ENCODE peak calls at places on chromosome 21, in eight cellular contexts. S is K562, V is Panc1, K is HCT116, W is GM23338, F is upper lobe of left lung, Q is HepG2, G is GM12878. D is an unnamed sample.

GRCh38 chr21:36288651-36289243 is 31.2 kb upstream of the MORC3 start:
- ATAC-seq in S (no peak), V (no peak), K (no peak), W (no peak), F (no peak), Q (no peak), G (peak), D (no peak)

GRCh38 chr21:35226960-35227741 is 178.0 kb upstream of the RUNX1 start:
- ATAC-seq in S (no peak), V (no peak), K (no peak), W (peak), F (no peak), Q (no peak), G (peak), D (no peak)

GRCh38 chr21:22796147-22796546 is 1797.9 kb downstream of the NCAM2 start:
- ATAC-seq in S (no peak), V (no peak), K (no peak), W (no peak), F (no peak), Q (peak), G (no peak), D (no peak)

GRCh38 chr21:45892156-45892919 is 89.2 kb upstream of the COL6A1 start:
- ATAC-seq in S (peak), V (no peak), K (no peak), W (no peak), F (peak), Q (no peak), G (no peak), D (no peak)

GRCh38 chr21:36437745-36438128 is 42.2 kb downstream of the CLDN14 start:
- ATAC-seq in S (peak), V (no peak), K (no peak), W (no peak), F (peak), Q (no peak), G (peak), D (peak)

GRCh38 chr21:31894441-31894840 is 21.6 kb downstream of the HUNK start:
- ATAC-seq in S (no peak), V (no peak), K (peak), W (peak), F (no peak), Q (peak), G (no peak), D (no peak)

GRCh38 chr21:26756491-26757159 is 88.6 kb downstream of the ADAMTS1 start:
- ATAC-seq in S (no peak), V (no peak), K (no peak), W (no peak), F (peak), Q (no peak), G (no peak), D (no peak)

GRCh38 chr21:23249760-23250159 is 2251.6 kb downstream of the NCAM2 start:
- ATAC-seq in S (no peak), V (no peak), K (no peak), W (no peak), F (no peak), Q (no peak), G (no peak), D (no peak)

GRCh38 chr21:35020446-35020845 is 28.7 kb downstream of the RUNX1 start:
- ATAC-seq in S (no peak), V (no peak), K (no peak), W (no peak), F (no peak), Q (no peak), G (no peak), D (no peak)

GRCh38 chr21:28747464-28747863 is 245.2 kb downstream of the LTN1 start:
- ATAC-seq in S (no peak), V (no peak), K (no peak), W (no peak), F (no peak), Q (no peak), G (no peak), D (no peak)

GRCh38 chr21:36454079-36454478 is 25.8 kb downstream of the CLDN14 start:
- ATAC-seq in S (no peak), V (no peak), K (no peak), W (peak), F (no peak), Q (peak), G (no peak), D (no peak)

GRCh38 chr21:31410763-31411278 is 66.8 kb upstream of the TIAM1 start:
- ATAC-seq in S (no peak), V (no peak), K (no peak), W (no peak), F (no peak), Q (no peak), G (peak), D (no peak)

GRCh38 chr21:45942755-45943629 is 38.6 kb upstream of the COL6A1 start:
- ATAC-seq in S (no peak), V (no peak), K (peak), W (no peak), F (no peak), Q (no peak), G (no peak), D (no peak)

GRCh38 chr21:32347887-32348450 is 44.8 kb downstream of the URB1 start:
- ATAC-seq in S (no peak), V (no peak), K (no peak), W (no peak), F (no peak), Q (no peak), G (no peak), D (no peak)

GRCh38 chr21:32812035-32812434 is 40.5 kb upstream of the PAXBP1 start:
- ATAC-seq in S (no peak), V (no peak), K (no peak), W (no peak), F (peak), Q (no peak), G (no peak), D (peak)

GRCh38 chr21:22584308-22584707 is 1586.1 kb downstream of the NCAM2 start:
- ATAC-seq in S (no peak), V (no peak), K (no peak), W (no peak), F (no peak), Q (no peak), G (no peak), D (no peak)

GRCh38 chr21:29506214-29506613 is 207.5 kb downstream of the BACH1 start:
- ATAC-seq in S (no peak), V (no peak), K (no peak), W (no peak), F (no peak), Q (no peak), G (no peak), D (no peak)

GRCh38 chr21:32572574-32573420 is 12.5 kb downstream of the TCP10L start:
- ATAC-seq in S (peak), V (no peak), K (no peak), W (no peak), F (no peak), Q (peak), G (no peak), D (no peak)

GRCh38 chr21:26736449-26736848 is 108.8 kb downstream of the ADAMTS1 start:
- ATAC-seq in S (no peak), V (no peak), K (no peak), W (no peak), F (peak), Q (no peak), G (no peak), D (no peak)

GRCh38 chr21:26845066-26845749 is at the start of gene ADAMTS1:
- ATAC-seq in S (peak), V (peak), K (no peak), W (peak), F (peak), Q (peak), G (no peak), D (peak)

DNA sequence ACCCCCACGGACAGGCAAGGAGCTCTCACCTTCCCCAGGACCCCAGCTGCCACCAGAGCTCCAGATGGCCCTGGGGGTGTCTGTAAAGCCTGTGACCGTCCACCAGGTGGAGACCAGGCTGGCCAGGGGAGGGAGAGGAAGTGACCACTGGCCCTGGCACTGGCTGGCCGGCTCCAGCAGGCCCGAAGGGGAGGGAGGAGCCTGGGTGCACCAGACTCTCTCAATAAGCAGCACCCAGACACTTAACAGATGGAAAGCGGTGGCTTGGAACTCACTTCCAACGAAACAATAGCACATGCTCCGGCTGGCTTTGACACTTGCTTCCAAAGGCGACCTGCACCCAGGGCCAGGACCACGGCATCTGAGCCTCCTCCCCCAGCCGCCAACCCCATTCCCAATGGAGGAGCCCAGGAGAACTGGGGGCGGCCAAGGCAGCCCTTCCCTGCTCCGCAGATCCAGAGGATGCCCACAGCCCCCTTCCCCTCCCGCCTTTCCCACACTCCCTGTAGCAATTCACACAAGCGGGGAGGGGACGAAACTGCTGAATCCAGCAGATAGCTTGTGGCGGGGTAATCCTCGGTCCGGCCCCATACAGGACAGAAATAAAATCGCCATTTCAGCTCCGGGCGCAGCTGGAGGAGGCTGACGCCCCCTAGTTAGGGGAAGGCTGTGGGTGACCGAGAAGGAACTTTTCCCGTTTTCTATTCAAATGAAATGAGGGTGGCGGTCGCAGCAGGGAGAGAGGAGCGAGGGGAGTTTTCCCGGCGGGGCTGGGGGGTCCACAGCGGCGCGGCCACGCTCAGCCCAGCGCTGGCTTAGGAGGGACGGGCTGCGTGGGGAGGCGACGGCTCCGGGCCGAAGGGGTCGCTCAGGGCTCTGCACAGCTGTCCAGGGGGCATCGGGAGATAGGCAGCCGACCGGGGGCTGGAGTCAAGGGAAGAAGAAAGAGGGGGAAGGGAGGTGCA is 612 bp upstream of the PDE9A start:
- ATAC-seq in S (peak), V (peak), K (peak), W (peak), F (peak), Q (peak), G (no peak), D (peak)
- TF ChIP-seq POLR2AphosphoS5 in S (no peak), V (no peak), K (no peak), W (no peak), F (no peak), Q (no peak), G (no peak), D (peak)

GRCh38 chr21:39004776-39005605 is 178.3 kb downstream of the PSMG1 start:
- ATAC-seq in S (peak), V (no peak), K (no peak), W (peak), F (peak), Q (peak), G (no peak), D (peak)
- TF ChIP-seq POLR2AphosphoS5 in S (no peak), V (no peak), K (no peak), W (no peak), F (no peak), Q (no peak), G (no peak), D (no peak)

GRCh38 chr21:17460094-17460493 is 52.7 kb upstream of the CXADR start:
- ATAC-seq in S (no peak), V (no peak), K (no peak), W (no peak), F (no peak), Q (no peak), G (no peak), D (no peak)

GRCh38 chr21:17461582-17461981 is 51.3 kb upstream of the CXADR start:
- ATAC-seq in S (no peak), V (no peak), K (no peak), W (no peak), F (no peak), Q (peak), G (no peak), D (no peak)

GRCh38 chr21:17461014-17461413 is 51.8 kb upstream of the CXADR start:
- ATAC-seq in S (no peak), V (no peak), K (no peak), W (no peak), F (peak), Q (no peak), G (no peak), D (peak)

GRCh38 chr21:17463441-17463840 is 49.4 kb upstream of the CXADR start:
- ATAC-seq in S (peak), V (peak), K (peak), W (no peak), F (peak), Q (peak), G (no peak), D (peak)

DNA sequence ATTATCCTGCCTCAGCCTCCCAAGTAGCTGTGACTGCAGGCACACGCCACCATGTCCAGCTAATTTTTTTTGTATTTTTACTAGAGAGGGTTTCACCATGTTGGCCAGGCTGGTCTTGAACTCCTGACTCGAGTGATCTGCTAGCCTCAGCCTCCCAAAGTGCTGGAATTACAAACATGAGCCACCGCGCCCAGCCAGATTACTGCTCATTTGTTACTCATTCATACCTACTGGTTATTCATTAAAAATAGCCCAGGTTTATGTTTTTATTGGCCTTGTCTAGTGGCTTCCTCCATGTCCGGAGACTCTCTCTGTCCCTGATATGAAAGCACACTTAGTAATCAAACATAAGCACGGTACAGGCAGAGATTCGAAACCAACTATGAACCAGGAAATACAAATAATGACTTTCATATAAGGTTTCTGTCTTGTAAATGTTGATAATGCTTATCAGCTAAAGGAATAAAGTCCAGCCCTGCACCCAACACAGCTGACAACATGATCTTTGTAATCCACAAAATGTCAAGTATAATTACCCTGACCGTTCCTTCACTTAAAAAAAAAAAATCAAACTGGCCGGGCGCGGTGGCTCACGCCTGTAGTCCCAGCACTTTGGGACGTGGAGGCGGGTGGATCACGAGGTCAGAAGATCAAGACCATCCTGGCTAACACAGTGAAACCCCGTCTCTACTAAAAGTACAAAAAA is 50.4 kb upstream of the CXADR start:
- ATAC-seq in S (no peak), V (no peak), K (no peak), W (no peak), F (no peak), Q (peak), G (no peak), D (no peak)
- TF ChIP-seq POLR2AphosphoS5 in S (no peak), V (no peak), K (no peak), W (no peak), F (no peak), Q (no peak), G (no peak), D (no peak)

GRCh38 chr21:33948096-33948950 is 32.7 kb upstream of the ATP5PO start:
- ATAC-seq in S (peak), V (peak), K (peak), W (peak), F (peak), Q (peak), G (peak), D (peak)
- TF ChIP-seq POLR2AphosphoS5 in S (no peak), V (no peak), K (no peak), W (no peak), F (peak), Q (no peak), G (peak), D (no peak)

GRCh38 chr21:44405091-44405947 is 50.0 kb upstream of the LRRC3 start:
- ATAC-seq in S (no peak), V (no peak), K (no peak), W (no peak), F (no peak), Q (no peak), G (no peak), D (no peak)
- TF ChIP-seq POLR2AphosphoS5 in S (no peak), V (no peak), K (no peak), W (no peak), F (no peak), Q (no peak), G (no peak), D (no peak)

GRCh38 chr21:41597227-41597626 is 89.3 kb upstream of the TMPRSS2 start:
- ATAC-seq in S (no peak), V (no peak), K (no peak), W (no peak), F (no peak), Q (no peak), G (no peak), D (no peak)

GRCh38 chr21:41589620-41590175 is 81.7 kb upstream of the TMPRSS2 start:
- ATAC-seq in S (no peak), V (no peak), K (no peak), W (no peak), F (no peak), Q (no peak), G (no peak), D (no peak)

GRCh38 chr21:41596241-41596925 is 88.4 kb upstream of the TMPRSS2 start:
- ATAC-seq in S (no peak), V (no peak), K (no peak), W (no peak), F (no peak), Q (no peak), G (no peak), D (no peak)

GRCh38 chr21:41593784-41594138 is 85.8 kb upstream of the TMPRSS2 start:
- ATAC-seq in S (no peak), V (no peak), K (no peak), W (peak), F (peak), Q (no peak), G (no peak), D (no peak)

GRCh38 chr21:41593051-41593783 is 85.3 kb upstream of the TMPRSS2 start:
- ATAC-seq in S (no peak), V (no peak), K (no peak), W (no peak), F (peak), Q (no peak), G (no peak), D (no peak)
- TF ChIP-seq POLR2AphosphoS5 in S (no peak), V (no peak), K (no peak), W (no peak), F (peak), Q (no peak), G (no peak), D (no peak)

DNA sequence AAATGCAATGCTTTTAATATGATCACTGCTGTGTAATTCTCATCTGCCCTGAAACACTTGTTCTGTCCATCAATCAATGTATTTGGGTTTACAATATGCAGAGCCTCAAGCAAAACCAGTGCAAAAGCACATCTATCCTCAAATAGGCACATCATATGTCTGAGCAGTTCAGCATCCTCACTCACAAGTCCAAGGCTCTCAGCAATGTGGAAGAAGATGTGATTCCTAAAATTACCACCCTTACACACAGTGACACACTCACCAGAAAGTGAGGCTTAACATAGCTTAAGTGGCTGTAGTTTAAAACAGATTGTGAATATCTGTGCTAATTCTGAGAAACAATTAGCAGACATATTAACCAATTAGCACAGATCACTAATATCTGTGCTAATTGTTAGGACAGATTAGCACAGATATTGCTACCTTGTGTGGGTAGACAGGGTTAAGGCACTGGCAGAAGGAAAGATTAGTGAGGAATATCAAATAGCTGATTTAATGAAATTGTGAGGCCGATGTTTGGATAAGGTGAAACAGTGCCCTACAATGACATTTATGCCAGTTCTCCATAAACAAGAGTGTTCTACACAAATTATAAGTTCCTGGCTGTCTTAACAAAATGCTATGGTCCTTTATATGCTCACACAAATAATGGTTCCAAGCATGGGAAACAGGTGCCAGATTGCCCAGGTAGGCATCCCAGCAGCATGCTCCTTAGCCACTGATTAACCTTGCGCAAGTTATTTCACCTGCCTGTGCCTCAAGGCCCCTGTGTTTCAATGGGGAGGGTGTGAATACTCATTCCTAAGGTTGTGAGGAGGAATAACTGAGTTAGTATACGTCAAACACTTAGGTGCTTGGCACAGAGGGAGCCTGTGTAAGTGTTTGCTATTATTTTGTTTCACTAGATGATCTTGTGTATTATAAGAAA is 41.7 kb downstream of the MRPL39 start:
- ATAC-seq in S (no peak), V (no peak), K (no peak), W (no peak), F (no peak), Q (no peak), G (peak), D (no peak)
- TF ChIP-seq POLR2AphosphoS5 in S (no peak), V (no peak), K (no peak), W (no peak), F (no peak), Q (no peak), G (peak), D (no peak)

D was measured in gastroesophageal sphincter.